ENCODE peak calls at places on chromosomes 1 and 21, in seven cellular contexts. K is RWPE1; S is stimulated activated CD4-positive, alpha-beta T cell treated with anti-CD3 and anti-CD28 coated beads, Interleukin-4, amount 100 ng/mL, for 24 hours; B is kidney tubule cell; W is HEK293T; O is sciatic nerve; A is fibroblast of pulmonary artery. V is an unnamed sample.

GRCh38 chr21:25039461-25040380 is 567.6 kb downstream of the MRPL39 start:
- DNase-seq in S (no peak), B (peak), O (no peak), A (no peak), K (no peak), W (no peak), V (no peak)

GRCh38 chr1:48869116-48869893 is 92.6 kb upstream of the BEND5 start:
- DNase-seq in B (no peak), S (no peak), O (no peak), A (peak), W (no peak), K (peak), V (no peak)

GRCh38 chr1:211577277-211577825 is 1.6 kb downstream of the SLC30A1 start:
- DNase-seq in S (no peak), B (peak), K (peak), A (peak), O (no peak), W (no peak), V (no peak)

GRCh38 chr1:151352001-151352718 is 5.1 kb upstream of the RFX5 start:
- DNase-seq in A (peak), S (no peak), W (no peak), O (no peak), B (peak), K (no peak), V (no peak)

GRCh38 chr1:97743129-97743528 is 177.7 kb downstream of the DPYD start:
- DNase-seq in S (no peak), O (no peak), B (no peak), A (no peak), K (no peak), W (no peak), V (no peak)

GRCh38 chr1:41728403-41729202 is 190.1 kb downstream of the HIVEP3 start:
- DNase-seq in W (no peak), K (no peak), O (no peak), A (no peak), S (peak), B (no peak), V (peak)

GRCh38 chr1:181556606-181557005 is 73.3 kb downstream of the CACNA1E start:
- DNase-seq in A (no peak), O (no peak), W (no peak), S (no peak), B (no peak), K (no peak), V (no peak)

GRCh38 chr1:201937624-201938212 is 8.6 kb downstream of the LMOD1 start:
- DNase-seq in O (no peak), S (no peak), K (peak), W (no peak), A (peak), B (peak), V (no peak)

GRCh38 chr1:64065571-64065970 is 137.9 kb upstream of the UBE2U start:
- DNase-seq in B (peak), K (no peak), O (no peak), A (no peak), W (no peak), S (no peak), V (no peak)

GRCh38 chr1:155206891-155207577 is 663 bp downstream of the THBS3 start:
- DNase-seq in K (peak), S (peak), W (peak), O (peak), A (peak), B (peak), V (peak)

GRCh38 chr1:39158330-39159086 is 46.0 kb upstream of the MACF1 start:
- DNase-seq in B (peak), A (peak), O (no peak), W (no peak), S (no peak), K (no peak), V (no peak)

GRCh38 chr1:166189126-166189525 is 22.3 kb upstream of the FAM78B start:
- DNase-seq in W (no peak), O (no peak), S (no peak), A (no peak), K (no peak), B (peak), V (no peak)

GRCh38 chr1:219812491-219813221 is 115.7 kb downstream of the SLC30A10 start:
- DNase-seq in O (no peak), A (peak), K (peak), S (no peak), B (peak), W (peak), V (no peak)

GRCh38 chr1:38285807-38286530 is 239.4 kb upstream of the POU3F1 start:
- DNase-seq in B (no peak), K (no peak), W (no peak), S (no peak), A (no peak), O (no peak), V (no peak)

GRCh38 chr1:98659879-98660278 is 1.6 kb upstream of the SNX7 start:
- DNase-seq in K (no peak), O (no peak), S (no peak), B (no peak), A (no peak), W (no peak), V (no peak)

GRCh38 chr1:59638172-59638800 is 176.5 kb upstream of the HOOK1 start:
- DNase-seq in K (no peak), A (peak), W (no peak), O (no peak), S (no peak), B (peak), V (no peak)

GRCh38 chr1:20376880-20377494 is 86.3 kb downstream of the VWA5B1 start:
- DNase-seq in B (peak), O (no peak), K (peak), A (peak), W (peak), S (peak), V (peak)

GRCh38 chr21:25428537-25428936 is 178.7 kb downstream of the MRPL39 start:
- DNase-seq in A (no peak), O (no peak), W (no peak), S (no peak), B (peak), K (no peak), V (no peak)

GRCh38 chr1:205528887-205529825 is 24.7 kb downstream of the CDK18 start:
- DNase-seq in A (peak), B (peak), W (peak), O (peak), K (peak), S (peak), V (peak)

GRCh38 chr1:193472430-193472829 is 286.0 kb upstream of the B3GALT2 start:
- DNase-seq in B (no peak), O (no peak), W (no peak), A (no peak), K (no peak), S (no peak), V (peak)

GRCh38 chr1:154856049-154856448 is 14.0 kb downstream of the KCNN3 start:
- DNase-seq in A (no peak), W (no peak), B (no peak), S (no peak), K (no peak), O (no peak), V (no peak)

GRCh38 chr1:107963601-107964396 is 1.2 kb downstream of the VAV3 start:
- DNase-seq in K (peak), A (peak), W (no peak), S (peak), B (peak), O (no peak), V (peak)

GRCh38 chr1:233909195-233909594 is 4.7 kb downstream of the SLC35F3 start:
- DNase-seq in S (no peak), O (no peak), K (peak), B (peak), W (no peak), A (no peak), V (no peak)

GRCh38 chr1:59163268-59164092 is 133.4 kb upstream of the FGGY start:
- DNase-seq in B (peak), S (no peak), A (peak), K (no peak), O (no peak), W (no peak), V (no peak)

GRCh38 chr1:33410091-33410701 is 20.7 kb downstream of the PHC2 start:
- DNase-seq in K (no peak), B (no peak), W (no peak), S (no peak), A (peak), O (no peak), V (no peak)

GRCh38 chr1:199124351-199124750 is 485.5 kb downstream of the PTPRC start:
- DNase-seq in B (no peak), O (no peak), S (no peak), K (no peak), W (no peak), A (peak), V (no peak)

GRCh38 chr1:57632401-57632800 is 208.5 kb upstream of the DAB1 start:
- DNase-seq in W (no peak), K (peak), S (no peak), A (peak), O (no peak), B (peak), V (no peak)

GRCh38 chr1:116115476-116115875 is 4.3 kb downstream of the MAB21L3 start:
- DNase-seq in K (peak), O (no peak), S (no peak), W (no peak), A (peak), B (peak), V (no peak)

GRCh38 chr21:41360072-41360821 is 1.6 kb upstream of the MX2 start:
- DNase-seq in W (no peak), B (no peak), O (peak), K (no peak), A (peak), S (no peak), V (no peak)

GRCh38 chr1:29900727-29901126 is 664.4 kb downstream of the PTPRU start:
- DNase-seq in W (no peak), B (no peak), K (no peak), S (no peak), A (no peak), O (no peak), V (no peak)